ENCODE peak calls at places on chromosomes 5 and 9, in seven cellular contexts. E is GM12892, S is SK-N-SH, W is K562, H is H1, U is HepG2, A is GM12878. J is an unnamed sample.

GRCh38 chr5:93915142-93915553 is 173.7 kb upstream of the POU5F2 start:
- DNase-seq in E (no peak), S (no peak), W (peak), H (no peak), U (peak), A (peak), J (no peak)

GRCh38 chr5:148457183-148457620 is 73.4 kb downstream of the FBXO38 start:
- DNase-seq in E (no peak), S (peak), W (peak), H (no peak), U (no peak), A (no peak), J (no peak)

GRCh38 chr9:82601272-82601835 is 461.6 kb downstream of the RASEF start:
- DNase-seq in E (no peak), S (peak), W (no peak), H (no peak), U (peak), A (no peak), J (no peak)

GRCh38 chr5:110150199-110150598 is 460.5 kb downstream of the MAN2A1 start:
- DNase-seq in E (no peak), S (no peak), W (no peak), H (no peak), U (no peak), A (no peak), J (no peak)

GRCh38 chr5:31935702-31936347 is 238.3 kb downstream of the GOLPH3 start:
- DNase-seq in E (no peak), S (no peak), W (no peak), H (no peak), U (no peak), A (no peak), J (no peak)

GRCh38 chr9:37565661-37566618 is 10.2 kb downstream of the FBXO10 start:
- DNase-seq in E (no peak), S (no peak), W (no peak), H (no peak), U (no peak), A (peak), J (peak)

GRCh38 chr5:44183753-44184152 is 205.5 kb downstream of the FGF10 start:
- DNase-seq in E (no peak), S (no peak), W (no peak), H (no peak), U (no peak), A (no peak), J (no peak)

GRCh38 chr9:37100317-37100716 is 20.1 kb upstream of the ZCCHC7 start:
- DNase-seq in E (no peak), S (no peak), W (no peak), H (no peak), U (no peak), A (no peak), J (no peak)

GRCh38 chr9:106286249-106286648 is 576.7 kb upstream of the ZNF462 start:
- DNase-seq in E (no peak), S (peak), W (no peak), H (peak), U (no peak), A (no peak), J (peak)

GRCh38 chr9:109953813-109954489 is 174.0 kb downstream of the PALM2AKAP2 start:
- DNase-seq in E (no peak), S (no peak), W (peak), H (no peak), U (no peak), A (no peak), J (no peak)

DNA sequence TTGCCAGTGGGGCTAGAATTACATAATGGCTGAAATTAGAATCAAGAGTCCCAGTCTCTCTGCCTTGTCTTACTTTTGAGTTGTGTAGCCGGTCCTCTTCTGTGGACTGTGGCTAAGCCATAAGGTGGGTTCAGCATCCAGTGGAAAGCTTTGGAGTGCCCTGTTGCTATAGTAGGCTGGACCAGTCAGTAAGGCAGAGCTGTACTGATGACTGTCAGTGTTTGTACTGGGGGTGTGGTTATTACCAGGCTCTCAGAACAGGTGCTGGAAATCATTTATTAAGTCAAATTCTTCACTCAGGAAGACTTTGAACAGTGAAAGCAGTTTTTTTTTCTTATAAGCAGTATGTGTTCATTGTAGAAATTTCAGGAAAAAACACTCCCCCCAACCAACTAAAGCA is 129.4 kb downstream of the ZSWIM6 start:
- DNase-seq in E (no peak), S (no peak), W (no peak), H (no peak), U (no peak), A (no peak), J (no peak)
- TF ChIP-seq TAF1 in E (no peak), S (no peak), W (no peak), H (no peak), U (no peak), A (no peak), J (no peak)

GRCh38 chr5:63262191-63262981 is 683.8 kb downstream of the LRRC70 start:
- DNase-seq in E (no peak), S (no peak), W (no peak), H (no peak), U (no peak), A (no peak), J (no peak)
- TF ChIP-seq TAF1 in E (no peak), S (no peak), W (no peak), H (no peak), U (no peak), A (no peak), J (no peak)

GRCh38 chr5:63697811-63698210 is 264.4 kb downstream of the HTR1A start:
- DNase-seq in E (no peak), S (no peak), W (no peak), H (no peak), U (no peak), A (no peak), J (no peak)
- TF ChIP-seq TAF1 in E (no peak), S (no peak), W (no peak), H (no peak), U (no peak), A (no peak), J (no peak)

DNA sequence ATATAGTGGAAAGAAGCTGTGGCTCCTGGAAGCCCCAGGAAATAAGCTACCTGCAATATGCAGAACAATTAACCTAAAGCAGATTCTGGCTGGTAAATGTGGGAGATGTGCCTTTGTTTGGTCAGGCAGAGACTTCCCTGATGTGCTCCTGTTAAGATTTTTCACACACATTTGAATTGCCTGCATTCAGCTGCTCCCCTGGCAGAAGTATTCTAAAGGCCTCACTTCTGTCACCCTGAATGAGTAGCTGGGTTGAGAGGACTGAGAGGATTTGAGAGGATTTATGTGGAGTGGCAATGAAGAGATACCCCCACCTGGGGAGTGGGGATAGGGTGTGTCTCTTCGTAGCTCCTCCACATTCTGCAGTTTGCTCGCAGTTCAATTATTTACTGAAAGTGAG is 130.5 kb downstream of the ST8SIA4 start:
- DNase-seq in E (no peak), S (no peak), W (no peak), H (no peak), U (no peak), A (no peak), J (no peak)
- TF ChIP-seq TAF1 in E (no peak), S (no peak), W (no peak), H (no peak), U (no peak), A (no peak), J (no peak)

GRCh38 chr5:105263522-105263921 is 1700.9 kb upstream of the NUDT12 start:
- DNase-seq in E (no peak), S (no peak), W (no peak), H (no peak), U (no peak), A (no peak), J (no peak)

DNA sequence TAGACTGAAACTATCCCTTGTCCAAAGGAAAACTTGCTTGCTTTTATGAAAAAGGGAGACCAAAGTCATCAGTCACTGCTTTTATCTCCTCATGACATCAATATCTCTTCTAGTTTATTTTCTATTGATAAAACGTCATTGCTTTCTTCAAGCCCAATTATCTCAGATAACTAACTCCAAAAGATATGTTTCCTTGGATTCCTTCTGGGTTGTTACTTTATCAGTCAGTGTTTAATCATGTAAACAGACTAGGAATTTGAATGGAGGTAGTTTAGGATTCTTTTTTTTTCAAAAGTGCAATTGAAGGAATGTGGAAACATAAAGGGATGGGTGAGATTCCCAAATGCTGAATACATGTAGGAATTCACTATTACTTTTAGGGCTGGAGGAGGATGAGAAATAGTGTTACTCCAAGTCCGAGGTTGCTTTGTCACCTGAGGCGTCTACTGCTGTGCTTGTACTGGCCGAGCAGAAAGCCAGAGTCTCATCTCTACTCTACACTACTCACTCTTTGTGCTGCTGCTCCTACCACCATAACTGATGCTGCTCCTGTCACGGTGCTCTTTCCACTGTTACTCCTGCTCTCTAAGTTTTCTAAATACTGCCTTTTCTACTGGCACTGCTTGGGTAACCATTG is 1697.1 kb upstream of the NUDT12 start:
- DNase-seq in E (no peak), S (no peak), W (no peak), H (no peak), U (no peak), A (no peak), J (no peak)
- TF ChIP-seq TAF1 in E (no peak), S (no peak), W (no peak), H (no peak), U (no peak), A (no peak), J (no peak)

DNA sequence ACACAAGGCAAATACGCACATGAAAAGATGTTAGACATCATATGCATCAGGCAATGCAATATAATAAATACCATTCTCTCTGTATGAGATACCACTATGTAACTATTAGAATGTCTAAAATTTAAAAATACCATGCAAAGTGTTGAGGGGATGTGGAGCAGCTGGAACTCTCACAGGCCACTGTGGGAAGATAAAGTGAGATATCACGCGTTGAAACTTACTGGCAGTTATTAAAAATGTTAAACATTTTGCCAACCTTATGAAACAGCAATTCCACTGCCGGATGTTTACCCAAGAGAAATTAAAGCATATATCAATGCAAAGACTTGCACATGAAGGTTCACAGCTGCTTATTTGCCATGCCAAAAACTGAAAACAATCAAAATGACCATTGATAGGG is 556.7 kb downstream of the LRRC70 start:
- DNase-seq in E (no peak), S (no peak), W (no peak), H (no peak), U (no peak), A (no peak), J (no peak)
- TF ChIP-seq TAF1 in E (no peak), S (no peak), W (no peak), H (no peak), U (no peak), A (no peak), J (no peak)

DNA sequence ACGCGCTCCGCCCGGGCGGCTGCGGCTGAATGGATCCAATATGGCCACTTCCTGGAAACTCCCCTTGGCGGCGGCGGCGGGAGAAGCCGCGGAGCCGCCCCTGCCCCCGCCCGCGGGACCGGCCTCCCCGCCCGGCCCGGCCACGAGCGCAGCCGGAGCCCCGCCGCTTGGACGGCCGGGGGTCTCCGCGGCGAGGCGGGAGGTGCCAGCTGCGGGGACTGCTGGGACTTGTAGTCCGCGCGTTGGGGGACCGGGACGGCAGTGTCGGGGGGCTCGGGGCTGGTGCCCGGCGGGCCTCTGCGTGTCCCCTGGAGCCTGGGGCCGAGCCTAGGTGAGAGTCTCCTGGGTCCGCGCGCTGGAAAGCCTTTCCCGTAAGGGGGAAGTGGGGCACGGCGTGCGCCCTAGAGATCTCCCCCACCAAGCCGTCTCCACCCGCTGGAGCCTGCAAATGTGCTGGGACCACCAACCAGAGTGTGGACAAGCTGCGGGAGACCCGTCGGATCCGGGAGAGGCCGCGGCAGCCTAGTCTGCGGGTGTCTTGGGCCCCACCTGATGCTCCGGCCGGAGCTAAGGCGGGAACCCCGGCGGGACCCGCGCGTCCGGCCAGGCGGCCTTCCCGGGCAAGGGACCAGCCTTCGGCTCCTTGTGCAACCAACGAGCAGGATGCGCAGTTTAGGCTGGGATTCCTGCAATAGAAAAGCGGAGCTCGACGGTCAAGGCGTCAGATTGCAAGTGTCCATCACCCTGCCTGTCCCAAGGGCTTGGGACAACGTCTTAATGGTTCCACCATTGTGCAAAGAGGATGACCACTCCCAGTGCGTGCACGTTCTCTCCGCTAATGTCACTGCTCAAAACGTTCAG is at the start of gene SEPTIN8:
- DNase-seq in E (peak), S (peak), W (peak), H (no peak), U (no peak), A (no peak), J (peak)
- TF ChIP-seq TAF1 in E (no peak), S (no peak), W (peak), H (peak), U (peak), A (peak), J (peak)

GRCh38 chr9:127159949-127160610 is 37.6 kb upstream of the ANGPTL2 start:
- DNase-seq in E (no peak), S (no peak), W (no peak), H (no peak), U (no peak), A (no peak), J (no peak)
- TF ChIP-seq TAF1 in E (no peak), S (no peak), W (no peak), H (no peak), U (no peak), A (no peak), J (no peak)

GRCh38 chr5:34660444-34660843 is 4.3 kb downstream of the RAI14 start:
- DNase-seq in E (no peak), S (no peak), W (no peak), H (no peak), U (no peak), A (no peak), J (no peak)
- TF ChIP-seq TAF1 in E (no peak), S (no peak), W (no peak), H (no peak), U (no peak), A (no peak), J (no peak)

GRCh38 chr9:70480405-70480980 is 66.0 kb upstream of the KLF9 start:
- DNase-seq in E (no peak), S (peak), W (no peak), H (no peak), U (no peak), A (no peak), J (no peak)

GRCh38 chr9:70477907-70478480 is 63.5 kb upstream of the KLF9 start:
- DNase-seq in E (no peak), S (no peak), W (no peak), H (no peak), U (no peak), A (no peak), J (no peak)

GRCh38 chr9:70478963-70479641 is 64.6 kb upstream of the KLF9 start:
- DNase-seq in E (no peak), S (no peak), W (no peak), H (no peak), U (no peak), A (no peak), J (no peak)

GRCh38 chr9:70481471-70481870 is 67.0 kb upstream of the KLF9 start:
- DNase-seq in E (no peak), S (no peak), W (no peak), H (no peak), U (no peak), A (no peak), J (no peak)

DNA sequence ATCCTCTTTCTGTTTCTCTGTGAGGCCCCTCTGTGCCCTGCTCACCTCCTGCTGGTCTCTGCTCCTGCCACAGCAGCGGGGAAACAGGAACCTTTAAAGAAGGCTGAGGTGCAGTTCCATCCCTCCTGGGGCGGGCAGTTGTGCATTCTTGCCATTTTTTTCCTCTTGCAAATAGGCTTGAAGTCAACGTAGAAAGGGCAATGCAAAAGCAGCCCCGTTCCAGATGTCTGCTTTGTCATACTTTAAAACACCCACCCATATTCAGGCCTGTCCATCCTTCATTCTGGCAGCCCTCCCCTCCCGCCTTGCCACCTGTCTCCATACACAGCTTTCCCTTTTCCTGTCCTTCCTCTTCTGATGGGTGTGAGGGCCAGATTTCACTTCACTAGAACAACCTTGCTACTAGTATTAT is 65.4 kb upstream of the KLF9 start:
- DNase-seq in E (no peak), S (peak), W (no peak), H (peak), U (no peak), A (no peak), J (no peak)
- TF ChIP-seq TAF1 in E (no peak), S (no peak), W (no peak), H (no peak), U (no peak), A (no peak), J (no peak)

J was measured in GM12891.